ENCODE peak calls at places on chromosomes 5 and 9, in nine cellular contexts. P is C1 segment of cervical spinal cord; B is fibroblast of the aortic adventitia; I is CD4-positive, alpha-beta T cell; H is left cardiac atrium; W is lower leg skin; N is stimulated activated CD4-positive, alpha-beta T cell treated with anti-CD3 and anti-CD28 coated beads, Interleukin-1b, Interleukin-23, amount 100 ng/mL, for 24 hours; V is anterior cingulate cortex; U is psoas muscle. D is an unnamed sample.

GRCh38 chr9:21810388-21810787 is 8.0 kb downstream of the MTAP start:
- DNase-seq in B (peak; percentile 27), H (no peak), V (no peak), P (no peak), U (no peak), N (no peak), I (no peak), W (no peak), D (no peak)

GRCh38 chr5:180636403-180637075 is 12.9 kb downstream of the FLT4 start:
- DNase-seq in B (no peak), P (no peak), H (peak; percentile 15), V (no peak), W (no peak), N (no peak), I (no peak), U (peak; percentile 14), D (no peak)

GRCh38 chr9:69949396-69949795 is 94.3 kb upstream of the MAMDC2 start:
- DNase-seq in P (no peak), N (no peak), B (peak; percentile 92), H (no peak), W (no peak), V (no peak), I (no peak), U (no peak), D (no peak)

GRCh38 chr5:54902817-54903473 is 82.4 kb downstream of the ESM1 start:
- DNase-seq in N (no peak), B (peak; percentile 46), V (no peak), H (no peak), P (no peak), I (no peak), U (no peak), W (no peak), D (peak; percentile 69)

GRCh38 chr5:148412124-148412523 is 28.4 kb downstream of the FBXO38 start:
- DNase-seq in N (no peak), B (no peak), P (no peak), I (no peak), V (no peak), U (no peak), W (no peak), H (no peak), D (no peak)

GRCh38 chr9:135073741-135074305 is 13.6 kb upstream of the OLFM1 start:
- DNase-seq in H (no peak), V (no peak), W (peak; percentile 63), N (no peak), U (no peak), P (no peak), I (no peak), B (no peak), D (no peak)

GRCh38 chr9:4986783-4987182 is 1.7 kb downstream of the JAK2 start:
- DNase-seq in V (no peak), B (no peak), U (no peak), H (no peak), W (no peak), I (no peak), P (no peak), N (no peak), D (no peak)

GRCh38 chr9:88534456-88535225 is at the start of gene NXNL2:
- DNase-seq in P (peak; percentile 10), N (no peak), U (peak; percentile 53), I (peak; percentile 34), V (no peak), B (peak; percentile 78), H (peak; percentile 80), W (peak; percentile 94), D (no peak)

GRCh38 chr9:35906923-35907699 is 1.1 kb downstream of the HRCT1 start:
- DNase-seq in U (peak; percentile 76), B (peak; percentile 91), H (peak; percentile 78), N (no peak), I (no peak), W (peak; percentile 93), P (no peak), V (no peak), D (peak; percentile 32)

GRCh38 chr9:130054428-130054786 is 701 bp downstream of the GPR107 start:
- DNase-seq in U (no peak), N (no peak), I (no peak), B (no peak), H (no peak), W (no peak), V (no peak), P (no peak), D (no peak)

GRCh38 chr9:15513335-15513734 is 2.6 kb upstream of the PSIP1 start:
- DNase-seq in N (no peak), W (no peak), U (no peak), V (no peak), H (no peak), I (no peak), B (no peak), P (no peak), D (no peak)

GRCh38 chr5:3194141-3194540 is 401.5 kb upstream of the IRX1 start:
- DNase-seq in W (no peak), P (no peak), U (no peak), H (no peak), B (no peak), I (no peak), V (no peak), N (no peak), D (no peak)

D was measured in non-pigmented ciliary epithelial cell.